ENCODE peak calls at places on chromosomes 12 and 14, in five cellular contexts. S is NB4, Q is bronchial epithelial cell, Z is fibroblast of mammary gland, G is tibial artery. R is an unnamed sample.

GRCh38 chr14:69780952-69781351 is 14.0 kb downstream of the SRSF5 start:
- DNase-seq in G (no peak), Q (no peak), Z (no peak), S (no peak), R (no peak)

GRCh38 chr12:121245031-121245430 is 35.1 kb downstream of the P2RX4 start:
- DNase-seq in Z (no peak), Q (no peak), G (no peak), S (no peak), R (no peak)

GRCh38 chr14:76951149-76951548 is 77.4 kb downstream of the IRF2BPL start:
- DNase-seq in Q (no peak), S (no peak), Z (no peak), G (no peak), R (no peak)

GRCh38 chr12:108516511-108517275 is 1.6 kb downstream of the FICD start:
- DNase-seq in G (no peak), Q (no peak), S (peak), Z (peak), R (no peak)

GRCh38 chr12:84842406-84843013 is 70.1 kb downstream of the SLC6A15 start:
- DNase-seq in Q (peak), S (peak), G (no peak), Z (peak), R (peak)

GRCh38 chr14:88013750-88014349 is 8.9 kb downstream of the GPR65 start:
- DNase-seq in G (peak), S (peak), Z (peak), Q (peak), R (no peak)

GRCh38 chr14:91114079-91115065 is 499 bp downstream of the DGLUCY start:
- DNase-seq in G (peak), Z (peak), S (peak), Q (peak), R (no peak)

GRCh38 chr14:106556665-106557289 is 1030.4 kb downstream of the TMEM121 start:
- DNase-seq in S (peak), Z (no peak), Q (no peak), G (no peak), R (no peak)

GRCh38 chr12:30622509-30622908 is 73.2 kb downstream of the IPO8 start:
- DNase-seq in G (no peak), Z (peak), S (peak), Q (peak), R (no peak)

GRCh38 chr12:125454786-125455450 is 389.7 kb downstream of the AACS start:
- DNase-seq in Z (no peak), S (no peak), Q (no peak), G (no peak), R (no peak)

GRCh38 chr14:105013150-105013787 is 7.6 kb downstream of the CDCA4 start:
- DNase-seq in G (peak), Z (no peak), Q (peak), S (no peak), R (no peak)

GRCh38 chr12:93113317-93114006 is 184.4 kb upstream of the EEA1 start:
- DNase-seq in Z (no peak), S (no peak), Q (peak), G (no peak), R (no peak)

GRCh38 chr12:130954544-130954831 is 781 bp downstream of the ADGRD1 start:
- DNase-seq in Z (no peak), G (no peak), Q (no peak), S (no peak), R (no peak)

GRCh38 chr12:460301-461230 is 827 bp downstream of the B4GALNT3 start:
- DNase-seq in S (peak), Z (no peak), Q (no peak), G (peak), R (no peak)

GRCh38 chr12:47860279-47860841 is 40.7 kb upstream of the HDAC7 start:
- DNase-seq in Z (no peak), G (peak), Q (no peak), S (no peak), R (no peak)

GRCh38 chr12:124663771-124664366 is 96.5 kb upstream of the NCOR2 start:
- DNase-seq in Q (no peak), S (no peak), Z (no peak), G (no peak), R (no peak)

GRCh38 chr14:49961270-49962222 is 68.7 kb downstream of the ARF6 start:
- DNase-seq in S (no peak), Z (no peak), Q (peak), G (no peak), R (no peak)

GRCh38 chr12:97250483-97250882 is 212.1 kb upstream of the RMST start:
- DNase-seq in S (no peak), G (no peak), Z (no peak), Q (no peak), R (no peak)

GRCh38 chr12:79168687-79169086 is 304.1 kb downstream of the SYT1 start:
- DNase-seq in S (no peak), G (no peak), Z (no peak), Q (no peak), R (no peak)

GRCh38 chr12:94644141-94644575 is 6.2 kb downstream of the TMCC3 start:
- DNase-seq in S (peak), Q (peak), Z (peak), G (no peak), R (no peak)

GRCh38 chr14:90661881-90662280 is 154.3 kb downstream of the TTC7B start:
- DNase-seq in Q (no peak), S (no peak), Z (no peak), G (no peak), R (peak)

GRCh38 chr12:106284294-106285105 is 18.0 kb upstream of the TCP11L2 start:
- DNase-seq in S (no peak), Z (no peak), Q (no peak), G (no peak), R (no peak)

GRCh38 chr14:104435147-104436046 is 144.2 kb upstream of the C14orf180 start:
- DNase-seq in G (no peak), S (no peak), Z (no peak), Q (no peak), R (no peak)

GRCh38 chr12:109890620-109891019 is 9.5 kb upstream of the TCHP start:
- DNase-seq in Z (no peak), Q (no peak), S (no peak), G (no peak), R (no peak)

GRCh38 chr14:31222834-31223233 is 15.2 kb upstream of the HECTD1 start:
- DNase-seq in G (no peak), Q (no peak), S (no peak), Z (no peak), R (no peak)

GRCh38 chr12:125092872-125093680 is 27.8 kb downstream of the AACS start:
- DNase-seq in S (no peak), Z (peak), Q (peak), G (no peak), R (no peak)

GRCh38 chr12:90842477-90842876 is 112.5 kb downstream of the CCER1 start:
- DNase-seq in S (no peak), Q (peak), G (no peak), Z (no peak), R (no peak)

GRCh38 chr14:54674342-54674741 is 107.4 kb downstream of the SAMD4A start:
- DNase-seq in Q (no peak), G (no peak), Z (no peak), S (no peak), R (no peak)

GRCh38 chr14:104717137-104717536 is 6.9 kb upstream of the ADSS1 start:
- DNase-seq in Z (no peak), G (no peak), Q (no peak), S (no peak), R (no peak)

DNA sequence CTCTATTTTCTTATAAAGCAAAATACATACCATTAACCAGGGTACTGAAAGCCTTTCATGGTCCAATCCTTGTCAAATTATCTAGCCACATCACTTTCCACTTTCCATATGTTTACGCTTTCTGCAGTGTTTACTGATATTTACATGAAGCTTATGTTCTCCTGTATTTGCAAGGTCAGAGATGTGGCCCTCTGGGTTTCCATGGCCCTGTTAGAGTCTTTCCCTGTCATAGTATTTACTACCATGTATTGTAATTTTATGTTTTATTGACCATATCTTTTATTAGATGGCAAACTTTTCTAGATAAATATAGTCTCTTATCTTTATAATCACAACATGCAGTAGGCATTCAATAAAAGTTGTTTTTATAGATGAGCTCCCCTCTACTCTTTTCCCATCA is 23.5 kb upstream of the IGF1 start:
- DNase-seq in Z (no peak), S (no peak), Q (no peak), G (no peak), R (no peak)
- H3K4me3 ChIP-seq in Z (no peak), S (no peak), Q (no peak), G (no peak), R (no peak)

DNA sequence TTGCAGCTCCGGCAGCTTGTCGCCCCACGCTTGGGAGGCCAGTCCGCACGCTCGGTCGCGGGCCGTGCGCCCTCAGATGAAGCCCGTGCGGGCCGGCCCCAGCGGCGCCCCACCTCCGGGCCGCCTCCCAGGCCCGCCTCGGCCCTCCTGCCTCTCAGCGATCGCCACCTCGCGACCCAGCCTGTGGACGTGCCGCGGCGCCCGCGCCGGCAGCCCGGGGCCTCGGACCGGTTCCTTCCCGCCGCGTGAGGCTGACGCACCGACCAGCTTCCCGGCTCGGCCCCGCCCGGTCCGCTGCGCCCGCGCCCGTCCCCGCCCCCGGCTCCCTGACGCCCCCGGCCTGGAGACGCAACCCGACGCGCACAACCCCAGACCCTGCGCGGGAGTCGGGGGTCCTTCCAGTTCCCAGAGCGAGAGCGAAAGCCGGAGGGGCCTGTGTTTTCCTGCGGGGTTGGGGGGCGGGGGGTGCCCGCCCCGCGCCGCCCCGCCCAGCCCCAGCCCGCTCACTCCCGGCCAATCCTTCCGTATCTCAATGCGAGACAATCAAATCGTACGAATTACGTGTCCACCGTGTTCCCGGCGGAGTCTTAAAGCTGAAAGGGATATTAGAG is at the start of gene ERO1A:
- DNase-seq in Q (peak), G (peak), Z (peak), S (peak), R (peak)
- TF ChIP-seq CTCF in Q (peak), G (no peak), Z (no peak), S (no peak), R (no peak)

GRCh38 chr12:132321321-132322118 is 7.9 kb downstream of the GALNT9 start:
- DNase-seq in G (no peak), Z (no peak), Q (no peak), S (no peak), R (no peak)
- H3K4me3 ChIP-seq in G (no peak), Z (no peak), Q (no peak), S (no peak), R (no peak)

DNA sequence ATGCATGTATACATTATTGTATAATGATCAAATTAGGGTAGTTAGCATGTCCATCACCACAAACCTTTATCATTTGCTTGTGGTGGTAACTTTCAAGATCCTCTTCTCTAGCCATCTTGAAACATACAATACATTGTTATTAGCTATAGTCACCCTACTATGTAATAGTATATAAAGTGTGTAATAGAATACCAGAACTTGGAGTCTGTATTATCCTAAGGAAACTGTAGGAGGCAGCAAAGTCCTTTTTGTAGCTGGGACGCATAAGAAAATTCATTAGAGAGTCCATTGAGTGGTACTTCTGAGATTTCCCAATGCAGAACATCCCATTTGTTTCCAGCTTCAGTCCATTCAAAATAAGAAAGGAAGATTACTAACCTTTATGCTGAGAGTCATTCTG is 325.9 kb upstream of the LRFN5 start:
- DNase-seq in Z (peak), Q (peak), G (no peak), S (peak), R (no peak)
- TF ChIP-seq CTCF in Z (peak), Q (no peak), G (no peak), S (peak), R (peak)

GRCh38 chr12:71695782-71696181 is 9.9 kb downstream of the TMEM19 start:
- DNase-seq in S (no peak), Z (no peak), G (no peak), Q (no peak), R (no peak)

GRCh38 chr12:71691504-71692129 is 5.7 kb downstream of the TMEM19 start:
- DNase-seq in Z (no peak), G (no peak), S (no peak), Q (no peak), R (peak)

GRCh38 chr12:71694099-71694820 is 8.4 kb downstream of the TMEM19 start:
- DNase-seq in Q (peak), S (no peak), Z (no peak), G (no peak), R (peak)

GRCh38 chr12:71688961-71689570 is 3.2 kb downstream of the TMEM19 start:
- DNase-seq in Z (no peak), Q (peak), G (no peak), S (no peak), R (no peak)

DNA sequence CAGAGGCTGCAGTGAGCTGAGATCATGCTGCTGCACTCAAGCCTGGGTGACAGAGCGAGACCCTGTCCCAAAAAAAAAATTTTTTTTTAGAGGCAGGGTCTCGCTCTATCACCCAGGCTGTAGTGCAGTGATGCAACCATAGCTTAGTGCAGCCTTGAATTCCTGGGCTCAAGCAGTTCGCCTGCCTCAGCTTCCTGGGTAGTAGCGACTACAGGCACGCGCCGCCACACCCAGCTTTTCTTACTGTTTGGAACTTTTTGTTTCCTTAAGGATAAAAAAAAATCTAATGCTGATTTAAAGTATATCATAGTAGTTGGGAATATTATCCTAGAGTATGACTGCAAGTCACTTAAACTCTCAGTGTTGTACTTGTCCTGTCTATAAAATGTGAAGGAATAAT is 7.2 kb downstream of the TMEM19 start:
- DNase-seq in S (no peak), Q (no peak), G (no peak), Z (no peak), R (no peak)
- H3K4me3 ChIP-seq in S (no peak), Q (no peak), G (no peak), Z (no peak), R (no peak)

DNA sequence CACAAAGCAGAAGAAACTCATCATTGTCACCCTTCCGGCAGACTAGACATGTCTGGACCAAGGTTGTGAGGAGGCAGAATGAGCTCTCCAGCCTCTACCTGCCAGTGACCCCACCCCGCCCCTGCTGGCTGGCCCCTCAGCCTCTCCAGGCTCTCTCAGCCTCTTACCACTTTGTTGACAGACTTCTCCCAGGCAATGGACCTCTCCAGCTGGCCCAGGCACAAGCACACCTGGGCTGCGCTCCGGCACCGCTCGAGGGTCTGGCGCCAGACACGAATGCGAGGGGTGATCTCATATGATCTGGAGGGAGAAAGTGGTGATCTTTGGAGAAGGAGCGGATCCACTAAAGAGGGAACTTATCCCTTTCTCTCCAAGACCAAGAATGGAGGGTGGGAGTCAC is 30.3 kb downstream of the BAZ2A start:
- DNase-seq in G (no peak), Q (no peak), S (no peak), Z (no peak), R (no peak)
- TF ChIP-seq CTCF in G (no peak), Q (no peak), S (no peak), Z (no peak), R (no peak)

GRCh38 chr14:63761356-63762117 is 33.7 kb upstream of the SGPP1 start:
- DNase-seq in G (no peak), Z (no peak), Q (no peak), S (peak), R (no peak)
- H3K4me3 ChIP-seq in G (no peak), Z (no peak), Q (no peak), S (no peak), R (no peak)

GRCh38 chr12:80632835-80633234 is 74.6 kb upstream of the MYF6 start:
- DNase-seq in G (no peak), S (peak), Q (peak), Z (peak), R (no peak)
- TF ChIP-seq CTCF in G (no peak), S (peak), Q (peak), Z (peak), R (peak)

DNA sequence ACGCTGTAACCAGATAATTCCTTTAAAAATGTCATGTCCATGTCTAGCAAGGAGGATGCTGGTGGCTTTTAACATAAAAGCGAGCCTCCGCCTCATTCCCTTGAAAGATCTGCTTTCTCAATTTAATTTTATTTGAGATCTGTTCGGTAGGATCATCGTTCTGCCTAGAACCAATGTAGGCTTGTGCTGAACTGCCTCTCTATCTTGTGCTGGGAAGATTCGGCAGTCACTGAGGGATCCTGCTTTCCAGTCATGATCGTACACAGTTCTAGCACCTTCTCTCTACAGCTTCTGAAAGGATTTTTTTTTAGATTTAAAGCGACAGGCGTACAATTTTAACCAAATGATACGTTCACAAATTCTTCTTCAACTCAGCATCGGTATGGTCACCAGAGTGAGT is 54.3 kb downstream of the PEBP1 start:
- DNase-seq in Z (peak), G (no peak), S (no peak), Q (no peak), R (no peak)
- H3K4me3 ChIP-seq in Z (peak), G (peak), S (no peak), Q (no peak), R (peak)

R was measured in retinal pigment epithelial cell.